ENCODE peak calls at places on chromosome 9, in ten cellular contexts. H, E, D, V, N, I, Y, O, C and Q are unnamed samples.

GRCh38 chr9:12738296-12738695 is 36.5 kb upstream of the LURAP1L start:
- DNase-seq in H (no peak), E (no peak), D (no peak), V (no peak), N (no peak), I (no peak), Y (no peak), O (no peak), C (no peak), Q (no peak)

GRCh38 chr9:120412425-120412951 is 167.5 kb downstream of the CDK5RAP2 start:
- DNase-seq in H (peak; percentile 86), E (no peak), D (no peak), V (no peak), N (no peak), I (no peak), Y (no peak), O (no peak), C (no peak), Q (peak; percentile 73)

GRCh38 chr9:115369322-115369957 is 251.5 kb upstream of the TNC start:
- DNase-seq in H (peak; percentile 85), E (no peak), D (no peak), V (no peak), N (no peak), I (peak; percentile 23), Y (no peak), O (no peak), C (peak; percentile 37), Q (no peak)

GRCh38 chr9:104094534-104095020 is 468 bp downstream of the SMC2 start:
- DNase-seq in H (peak; percentile 13), E (no peak), D (peak; percentile 19), V (peak; percentile 86), N (no peak), I (no peak), Y (no peak), O (no peak), C (no peak), Q (no peak)

GRCh38 chr9:5553211-5553610 is 42.9 kb downstream of the PDCD1LG2 start:
- DNase-seq in H (peak; percentile 79), E (no peak), D (no peak), V (no peak), N (no peak), I (no peak), Y (no peak), O (no peak), C (no peak), Q (peak; percentile 72)

GRCh38 chr9:87276327-87276841 is 221.3 kb upstream of the DAPK1 start:
- DNase-seq in H (peak; percentile 63), E (no peak), D (no peak), V (no peak), N (no peak), I (no peak), Y (no peak), O (peak; percentile 22), C (peak; percentile 59), Q (no peak)

GRCh38 chr9:91101598-91102168 is 260.0 kb downstream of the AUH start:
- DNase-seq in H (no peak), E (peak; percentile 49), D (peak; percentile 95), V (no peak), N (no peak), I (no peak), Y (no peak), O (peak; percentile 45), C (no peak), Q (no peak)

GRCh38 chr9:109012009-109012875 is 1.1 kb downstream of the CTNNAL1 start:
- DNase-seq in H (peak; percentile 95), E (peak; percentile 51), D (peak; percentile 52), V (peak; percentile 38), N (peak; percentile 93), I (peak; percentile 46), Y (peak; percentile 45), O (peak; percentile 50), C (peak; percentile 98), Q (peak; percentile 81)

GRCh38 chr9:27460225-27461023 is 63.7 kb upstream of the IFNK start:
- DNase-seq in H (no peak), E (no peak), D (no peak), V (no peak), N (no peak), I (no peak), Y (no peak), O (no peak), C (peak; percentile 68), Q (no peak)

GRCh38 chr9:2180171-2180570 is 165.0 kb downstream of the SMARCA2 start:
- DNase-seq in H (no peak), E (no peak), D (no peak), V (no peak), N (no peak), I (no peak), Y (no peak), O (no peak), C (no peak), Q (no peak)

GRCh38 chr9:134657666-134658377 is 16.2 kb downstream of the COL5A1 start:
- DNase-seq in H (no peak), E (no peak), D (no peak), V (no peak), N (no peak), I (peak; percentile 8), Y (no peak), O (no peak), C (no peak), Q (no peak)

GRCh38 chr9:16671591-16672137 is 198.8 kb downstream of the BNC2 start:
- DNase-seq in H (peak; percentile 95), E (peak; percentile 62), D (no peak), V (no peak), N (peak; percentile 89), I (no peak), Y (no peak), O (peak; percentile 47), C (peak; percentile 91), Q (peak; percentile 64)

GRCh38 chr9:9790216-9790872 is 822.5 kb downstream of the PTPRD start:
- DNase-seq in H (peak; percentile 1), E (no peak), D (peak; percentile 87), V (no peak), N (peak; percentile 10), I (no peak), Y (peak; percentile 64), O (peak; percentile 58), C (peak; percentile 5), Q (no peak)

GRCh38 chr9:3179716-3180115 is 335.8 kb upstream of the PUM3 start:
- DNase-seq in H (peak; percentile 20), E (no peak), D (no peak), V (no peak), N (no peak), I (no peak), Y (no peak), O (no peak), C (no peak), Q (no peak)

GRCh38 chr9:69964446-69964845 is 79.2 kb upstream of the MAMDC2 start:
- DNase-seq in H (no peak), E (no peak), D (no peak), V (no peak), N (no peak), I (no peak), Y (no peak), O (no peak), C (no peak), Q (no peak)

GRCh38 chr9:17021379-17021970 is 113.4 kb upstream of the CNTLN start:
- DNase-seq in H (peak; percentile 87), E (no peak), D (no peak), V (no peak), N (no peak), I (no peak), Y (no peak), O (no peak), C (no peak), Q (no peak)

DNA sequence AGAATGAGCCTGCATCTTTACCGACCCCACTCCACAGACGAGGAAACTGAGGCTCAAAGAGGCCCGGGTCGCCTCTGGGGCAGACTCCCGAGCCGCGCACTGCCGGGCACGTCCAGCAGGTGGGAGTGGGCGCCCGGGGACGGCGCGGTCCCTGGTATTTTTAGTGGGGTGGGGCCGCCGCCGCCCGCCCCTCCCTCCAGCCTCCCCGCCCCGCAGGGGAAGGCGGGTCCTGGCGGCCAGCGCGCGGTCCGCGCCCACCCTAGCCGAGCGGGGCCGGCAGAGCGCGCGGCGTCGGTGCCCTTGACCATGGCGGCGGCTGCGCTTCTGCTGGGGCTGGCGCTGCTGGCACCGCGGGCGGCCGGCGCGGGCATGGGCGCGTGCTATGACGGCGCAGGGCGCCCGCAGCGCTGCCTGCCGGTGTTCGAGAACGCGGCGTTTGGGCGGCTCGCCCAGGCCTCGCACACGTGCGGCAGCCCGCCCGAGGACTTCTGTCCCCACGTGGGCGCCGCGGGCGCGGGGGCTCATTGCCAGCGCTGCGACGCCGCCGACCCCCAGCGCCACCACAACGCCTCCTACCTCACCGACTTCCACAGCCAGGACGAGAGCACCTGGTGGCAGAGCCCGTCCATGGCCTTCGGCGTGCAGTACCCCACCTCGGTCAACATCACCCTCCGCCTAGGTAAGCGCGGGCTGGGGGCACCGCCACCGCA is at the start of gene LAMC3:
- DNase-seq in H (no peak), E (no peak), D (no peak), V (peak; percentile 56), N (no peak), I (no peak), Y (peak; percentile 70), O (no peak), C (no peak), Q (no peak)
- TF ChIP-seq CTCF in H (peak; percentile 49), E (peak; percentile 17), D (no peak), V (no peak), N (peak; percentile 43), I (peak; percentile 54), Y (peak; percentile 28), O (no peak), C (peak; percentile 32), Q (peak; percentile 25)

GRCh38 chr9:21402387-21403247 is 6.3 kb upstream of the IFNA8 start:
- DNase-seq in H (no peak), E (no peak), D (no peak), V (no peak), N (no peak), I (no peak), Y (peak; percentile 37), O (no peak), C (no peak), Q (no peak)
- H3K4me3 ChIP-seq in H (peak overlapping the region; percentile 38), E (peak overlapping the region; percentile 39), D (no peak overlapping the region), V (no peak overlapping the region), N (peak overlapping the region; percentile 30), I (peak overlapping the region; percentile 55), Y (peak overlapping the region; percentile 24), O (peak overlapping the region; percentile 52), C (peak overlapping the region; percentile 17), Q (peak overlapping the region; percentile 30)

DNA sequence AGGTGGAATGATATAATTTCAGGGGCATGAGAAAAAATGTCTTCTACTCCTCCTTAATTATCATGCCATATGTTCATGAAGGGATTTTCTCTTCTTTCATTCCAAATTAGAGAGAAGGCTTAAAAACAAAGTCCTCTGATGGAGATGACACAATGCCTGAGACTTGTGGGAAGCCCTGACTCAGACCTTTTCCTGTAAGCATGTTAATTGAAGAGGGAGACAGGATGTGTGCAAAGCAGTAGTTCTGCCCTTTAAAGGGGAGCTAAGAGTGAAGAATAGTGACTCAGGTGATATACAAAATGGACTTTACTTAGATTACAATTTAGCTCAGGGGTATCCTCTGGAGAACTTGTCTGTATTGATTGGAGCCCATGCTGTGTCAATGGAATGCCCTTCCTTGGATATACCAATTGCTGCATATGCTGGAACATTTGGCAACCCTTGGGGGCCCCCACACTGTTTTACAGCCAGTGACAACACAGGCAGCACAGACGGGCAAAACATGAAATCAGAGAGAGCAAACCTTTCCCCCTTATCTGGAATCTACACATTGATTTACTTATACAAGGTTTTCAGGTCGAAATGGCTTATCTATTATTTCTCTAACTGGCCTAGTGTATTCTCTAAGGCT is 81.3 kb downstream of the IZUMO3 start:
- DNase-seq in H (peak; percentile 55), E (no peak), D (no peak), V (no peak), N (peak; percentile 88), I (no peak), Y (no peak), O (no peak), C (peak; percentile 52), Q (no peak)
- TF ChIP-seq CTCF in H (no peak), E (no peak), D (no peak), V (no peak), N (no peak), I (no peak), Y (no peak), O (no peak), C (no peak), Q (no peak)

GRCh38 chr9:122444366-122444765 is 33.4 kb downstream of the OR1J1 start:
- DNase-seq in H (peak; percentile 99), E (no peak), D (no peak), V (no peak), N (no peak), I (no peak), Y (no peak), O (no peak), C (no peak), Q (no peak)
- H3K4me3 ChIP-seq in H (no peak overlapping the region), E (no peak overlapping the region), D (no peak overlapping the region), V (no peak overlapping the region), N (no peak overlapping the region), I (no peak overlapping the region), Y (no peak overlapping the region), O (no peak overlapping the region), C (no peak overlapping the region), Q (no peak overlapping the region)